ENCODE peak calls at places on chromosomes 11 and 22, in six cellular contexts. M, J, S, G, P and B are unnamed samples.

GRCh38 chr11:27456802-27457329 is 15.7 kb downstream of the LGR4 start:
- DNase-seq in M (no peak), J (no peak), S (no peak), G (no peak), P (no peak), B (no peak)

GRCh38 chr11:101441747-101442146 is 142.1 kb downstream of the TRPC6 start:
- DNase-seq in M (no peak), J (no peak), S (no peak), G (no peak), P (no peak), B (no peak)

GRCh38 chr11:119000906-119001305 is 3.0 kb downstream of the CENATAC start:
- DNase-seq in M (no peak), J (no peak), S (no peak), G (no peak), P (no peak), B (no peak)

GRCh38 chr11:112513936-112514716 is 253.5 kb upstream of the PLET1 start:
- DNase-seq in M (no peak), J (peak), S (no peak), G (no peak), P (no peak), B (no peak)

GRCh38 chr11:92885600-92885999 is 83.9 kb upstream of the MTNR1B start:
- DNase-seq in M (no peak), J (no peak), S (no peak), G (no peak), P (no peak), B (no peak)

GRCh38 chr11:125569913-125570621 is 790 bp downstream of the EI24 start:
- DNase-seq in M (no peak), J (no peak), S (no peak), G (no peak), P (no peak), B (no peak)

GRCh38 chr22:44299124-44299523 is 13.6 kb downstream of the SHISAL1 start:
- DNase-seq in M (no peak), J (no peak), S (no peak), G (no peak), P (no peak), B (no peak)

GRCh38 chr22:31343235-31344191 is 2.6 kb downstream of the PATZ1 start:
- DNase-seq in M (no peak), J (peak), S (no peak), G (no peak), P (no peak), B (no peak)

GRCh38 chr11:44493383-44493782 is 72.1 kb upstream of the CD82 start:
- DNase-seq in M (no peak), J (no peak), S (no peak), G (no peak), P (no peak), B (no peak)

GRCh38 chr11:107468596-107468995 is 11.0 kb upstream of the CWF19L2 start:
- DNase-seq in M (no peak), J (no peak), S (peak), G (no peak), P (no peak), B (no peak)

GRCh38 chr11:112293614-112294013 is 33.0 kb upstream of the PLET1 start:
- DNase-seq in M (no peak), J (no peak), S (no peak), G (no peak), P (no peak), B (no peak)

GRCh38 chr22:43018615-43019014 is 3.7 kb upstream of the PACSIN2 start:
- DNase-seq in M (no peak), J (no peak), S (no peak), G (peak), P (no peak), B (no peak)

GRCh38 chr11:100561325-100561724 is 125.8 kb upstream of the ARHGAP42 start:
- DNase-seq in M (no peak), J (no peak), S (no peak), G (no peak), P (no peak), B (no peak)

GRCh38 chr11:19432370-19433163 is 191.8 kb upstream of the E2F8 start:
- DNase-seq in M (no peak), J (peak), S (no peak), G (no peak), P (peak), B (no peak)

GRCh38 chr11:122714484-122714883 is 59.0 kb downstream of the UBASH3B start:
- DNase-seq in M (no peak), J (no peak), S (no peak), G (no peak), P (no peak), B (no peak)

GRCh38 chr22:18156878-18157713 is 7.1 kb downstream of the USP18 start:
- DNase-seq in M (peak), J (peak), S (peak), G (peak), P (no peak), B (peak)

GRCh38 chr11:114090225-114090624 is 30.7 kb downstream of the ZBTB16 start:
- DNase-seq in M (no peak), J (no peak), S (no peak), G (no peak), P (no peak), B (no peak)

GRCh38 chr11:23540101-23540561 is 679.9 kb upstream of the CCDC179 start:
- DNase-seq in M (no peak), J (peak), S (peak), G (peak), P (peak), B (no peak)

GRCh38 chr11:124758355-124759267 is 3.5 kb downstream of the ESAM start:
- DNase-seq in M (peak), J (peak), S (peak), G (peak), P (no peak), B (peak)

GRCh38 chr11:12723410-12724297 is 49.4 kb downstream of the TEAD1 start:
- DNase-seq in M (peak), J (no peak), S (no peak), G (peak), P (no peak), B (no peak)

GRCh38 chr11:122671270-122671906 is 15.9 kb downstream of the UBASH3B start:
- DNase-seq in M (no peak), J (no peak), S (no peak), G (no peak), P (no peak), B (no peak)

GRCh38 chr22:27556371-27556770 is 245.2 kb downstream of the MN1 start:
- DNase-seq in M (no peak), J (no peak), S (no peak), G (no peak), P (no peak), B (no peak)

GRCh38 chr11:123616505-123617198 is 37.8 kb downstream of the SCN3B start:
- DNase-seq in M (no peak), J (no peak), S (no peak), G (no peak), P (no peak), B (no peak)

GRCh38 chr11:2651054-2651617 is 48.7 kb downstream of the KCNQ1OT1 start:
- DNase-seq in M (no peak), J (no peak), S (no peak), G (no peak), P (no peak), B (no peak)

GRCh38 chr11:33376331-33377099 is 119.3 kb downstream of the HIPK3 start:
- DNase-seq in M (no peak), J (peak), S (no peak), G (no peak), P (no peak), B (no peak)

GRCh38 chr11:67409261-67409666 is 5.4 kb downstream of the TBC1D10C start:
- DNase-seq in M (no peak), J (no peak), S (no peak), G (no peak), P (no peak), B (no peak)

GRCh38 chr11:72232260-72233055 is 7.9 kb downstream of the INPPL1 start:
- DNase-seq in M (no peak), J (peak), S (no peak), G (no peak), P (no peak), B (no peak)

GRCh38 chr22:20213833-20214708 is 54.0 kb downstream of the RTN4R start:
- DNase-seq in M (no peak), J (no peak), S (no peak), G (no peak), P (no peak), B (no peak)

GRCh38 chr11:124586247-124586860 is 16.6 kb downstream of the OR8A1 start:
- DNase-seq in M (peak), J (peak), S (peak), G (peak), P (no peak), B (peak)

GRCh38 chr22:35538801-35539321 is 1.8 kb upstream of the RASD2 start:
- DNase-seq in M (peak), J (peak), S (peak), G (no peak), P (no peak), B (no peak)

GRCh38 chr11:71490731-71491390 is 36.2 kb upstream of the KRTAP5-7 start:
- DNase-seq in M (no peak), J (peak), S (no peak), G (no peak), P (no peak), B (no peak)

GRCh38 chr11:9972917-9973504 is 309.1 kb downstream of the SWAP70 start:
- DNase-seq in M (peak), J (no peak), S (peak), G (peak), P (no peak), B (no peak)

GRCh38 chr22:46312056-46312455 is 15.4 kb downstream of the GTSE1 start:
- DNase-seq in M (no peak), J (no peak), S (no peak), G (no peak), P (no peak), B (no peak)

DNA sequence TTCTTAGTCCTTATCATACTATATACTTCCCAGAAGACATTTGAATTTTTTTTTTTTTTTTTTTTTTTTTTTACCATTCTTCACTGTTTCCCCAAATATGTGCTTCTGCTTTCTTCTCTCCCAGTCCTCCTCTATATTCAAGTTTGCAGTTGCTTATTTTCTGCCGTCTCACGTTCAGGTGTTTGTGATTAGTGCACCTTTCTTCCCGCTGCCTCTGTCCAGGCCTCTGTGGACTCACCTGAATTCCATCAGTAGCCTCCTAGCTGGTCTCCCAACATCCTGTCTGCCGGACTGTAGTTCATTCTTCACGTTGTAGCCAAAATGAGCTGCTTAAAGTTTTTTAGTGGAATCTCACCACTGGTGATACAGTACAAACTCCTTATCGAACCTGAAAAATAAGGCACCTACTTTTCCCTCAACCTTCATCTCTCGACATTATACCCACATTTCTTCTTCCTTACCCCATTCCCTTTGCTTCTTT is 795 bp upstream of the MSANTD4 start:
- DNase-seq in M (no peak), J (no peak), S (no peak), G (no peak), P (no peak), B (no peak)
- H3K9ac ChIP-seq in M (peak), J (no peak), S (no peak), G (no peak), P (peak), B (no peak)

DNA sequence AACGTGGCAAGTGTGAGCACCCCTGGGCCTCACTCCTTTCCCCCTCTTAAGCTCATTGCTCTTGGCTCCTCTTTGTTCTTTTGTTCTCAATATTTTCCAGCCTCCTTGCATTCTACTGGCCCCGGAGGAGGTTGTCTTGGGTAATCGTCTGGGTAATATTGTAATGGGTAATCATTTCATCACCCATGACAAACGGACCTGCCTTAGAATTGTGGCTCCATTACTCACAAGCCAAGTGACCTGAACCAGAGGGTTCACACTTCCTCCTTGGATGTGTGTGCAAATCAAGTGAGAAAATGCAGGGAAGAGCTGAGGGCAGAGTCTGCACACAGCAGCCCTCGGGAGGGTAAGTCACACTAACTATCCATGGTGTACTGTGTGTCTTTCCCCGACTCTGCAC is 305.0 kb downstream of the BUD13 start:
- DNase-seq in M (no peak), J (no peak), S (no peak), G (no peak), P (no peak), B (no peak)
- TF ChIP-seq ZNF274 in M (no peak), J (no peak), S (no peak), G (no peak), P (no peak), B (no peak)

DNA sequence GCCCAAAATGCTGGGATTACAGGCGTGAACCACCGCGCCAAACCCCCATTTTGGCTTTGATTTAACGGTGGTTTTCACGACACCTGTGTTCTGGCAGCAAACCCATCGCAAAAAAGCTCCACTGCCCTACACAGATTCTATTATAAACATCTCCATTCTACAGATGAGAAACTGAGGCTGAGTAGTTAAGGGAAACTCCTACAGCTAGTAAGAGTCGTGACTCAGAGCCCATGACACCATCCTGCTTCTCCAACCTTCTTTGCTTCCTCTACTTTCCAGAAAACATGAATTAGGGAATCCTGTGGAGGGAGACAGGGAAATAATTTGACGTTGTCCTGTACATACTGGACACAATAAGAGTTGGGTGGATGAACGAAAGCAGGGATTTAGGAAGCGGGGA is 429 bp upstream of the SNX15 start:
- DNase-seq in M (no peak), J (no peak), S (no peak), G (no peak), P (no peak), B (no peak)
- H3K9ac ChIP-seq in M (peak), J (no peak), S (peak), G (peak), P (peak), B (no peak)

DNA sequence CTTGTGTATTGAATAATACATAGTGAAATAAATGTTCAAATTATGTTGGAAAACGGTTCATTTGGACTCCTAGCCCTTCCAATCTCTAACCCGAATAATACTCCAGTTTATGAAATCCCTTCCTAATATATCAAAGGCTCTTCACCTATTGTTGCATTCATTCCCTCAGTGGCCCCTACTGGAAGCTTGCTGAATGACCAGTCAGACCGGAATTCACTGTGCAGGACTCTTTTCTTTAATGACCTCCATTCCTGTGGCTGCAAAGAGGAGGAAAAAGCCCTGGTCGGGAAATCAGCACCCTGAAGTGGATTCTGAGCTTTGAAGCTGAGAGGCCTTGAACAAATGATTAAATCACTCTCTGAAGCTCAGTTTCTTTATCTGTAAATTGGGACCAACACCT is 19.1 kb upstream of the RCN1 start:
- DNase-seq in M (no peak), J (no peak), S (peak), G (peak), P (no peak), B (no peak)
- TF ChIP-seq ZNF274 in M (no peak), J (no peak), S (no peak), G (no peak), P (no peak), B (no peak)

GRCh38 chr11:117316197-117316961 is at the start of gene BACE1:
- DNase-seq in M (peak), J (peak), S (no peak), G (peak), P (no peak), B (peak)
- H3K9ac ChIP-seq in M (peak), J (no peak), S (no peak), G (peak), P (no peak), B (peak)

GRCh38 chr22:28905433-28905832 is 22.1 kb downstream of the ZNRF3 start:
- DNase-seq in M (no peak), J (no peak), S (no peak), G (no peak), P (no peak), B (no peak)

GRCh38 chr22:28902490-28902889 is 19.1 kb downstream of the ZNRF3 start:
- DNase-seq in M (no peak), J (no peak), S (no peak), G (no peak), P (no peak), B (no peak)

GRCh38 chr22:28904211-28904808 is 20.9 kb downstream of the ZNRF3 start:
- DNase-seq in M (no peak), J (no peak), S (no peak), G (no peak), P (no peak), B (no peak)

GRCh38 chr22:28903080-28903479 is 19.7 kb downstream of the ZNRF3 start:
- DNase-seq in M (no peak), J (no peak), S (no peak), G (no peak), P (no peak), B (no peak)

GRCh38 chr22:28903719-28904118 is 20.3 kb downstream of the ZNRF3 start:
- DNase-seq in M (no peak), J (no peak), S (no peak), G (no peak), P (no peak), B (no peak)
- TF ChIP-seq ZNF274 in M (no peak), J (no peak), S (no peak), G (no peak), P (no peak), B (no peak)

DNA sequence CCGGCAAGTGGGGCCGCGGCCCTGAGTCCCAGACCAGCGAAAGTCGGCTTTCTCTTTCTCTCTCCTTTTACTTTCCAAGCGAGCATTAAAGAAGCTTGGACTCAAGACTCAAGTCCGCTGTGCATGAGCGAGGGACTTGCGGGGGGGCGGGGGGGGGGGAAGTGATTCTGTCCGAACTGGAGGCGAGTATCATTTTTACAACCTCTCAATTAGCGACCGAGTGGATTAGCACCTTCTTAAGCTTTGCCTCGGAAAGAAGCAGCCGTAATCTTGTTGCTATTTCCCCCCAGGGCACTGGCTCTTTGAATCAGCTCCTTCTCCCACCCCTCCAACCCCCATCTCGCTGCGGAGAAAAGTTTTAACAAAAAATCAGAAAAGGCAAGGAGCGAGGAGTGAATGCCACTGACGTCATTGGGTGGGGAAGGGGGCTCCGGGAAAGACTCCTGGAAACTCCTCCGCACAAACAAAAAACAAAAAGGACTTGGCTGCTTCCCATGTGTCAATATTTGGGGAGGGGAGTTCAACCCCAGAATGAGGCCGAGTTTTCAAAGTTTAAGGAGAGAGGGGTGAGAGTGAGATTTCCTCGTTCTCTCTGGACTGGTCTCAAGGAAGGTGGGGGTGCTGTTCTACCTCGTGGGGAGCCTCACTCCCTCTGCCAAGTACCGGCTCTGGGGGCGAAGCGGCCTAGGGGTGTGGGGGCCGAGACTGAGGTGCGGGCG is 2.3 kb upstream of the PAX6 start:
- DNase-seq in M (no peak), J (peak), S (no peak), G (no peak), P (no peak), B (no peak)
- H3K9ac ChIP-seq in M (no peak), J (no peak), S (no peak), G (no peak), P (no peak), B (no peak)

GRCh38 chr22:23752750-23753149 is 1.5 kb downstream of the VPREB3 start:
- DNase-seq in M (no peak), J (no peak), S (no peak), G (no peak), P (no peak), B (no peak)

GRCh38 chr22:23750744-23751440 is at the start of gene ZNF70:
- DNase-seq in M (peak), J (peak), S (peak), G (peak), P (no peak), B (no peak)

GRCh38 chr22:23751441-23751996 is 607 bp upstream of the ZNF70 start:
- DNase-seq in M (no peak), J (no peak), S (peak), G (no peak), P (no peak), B (no peak)

GRCh38 chr22:23753371-23753770 is 854 bp downstream of the VPREB3 start:
- DNase-seq in M (no peak), J (no peak), S (no peak), G (no peak), P (no peak), B (no peak)

GRCh38 chr22:23752090-23752691 is 1.3 kb upstream of the ZNF70 start:
- DNase-seq in M (no peak), J (no peak), S (no peak), G (no peak), P (no peak), B (no peak)
- TF ChIP-seq ZNF274 in M (no peak), J (no peak), S (no peak), G (no peak), P (no peak), B (no peak)